ENCODE peak calls at places on chromosomes 7 and 10, in six cellular contexts. C is IMR-90, H is HepG2, O is K562, K is A549, A is GM12878. I is an unnamed sample.

GRCh38 chr10:22086730-22087364 is 83.3 kb upstream of the DNAJC1 start:
- DNase-seq in C (peak; percentile 54), H (peak; percentile 33), O (peak; percentile 67), K (peak; percentile 44), A (no peak), I (peak; percentile 70)

GRCh38 chr7:116713918-116714317 is 41.9 kb downstream of the MET start:
- DNase-seq in C (peak; percentile 88), H (no peak), O (no peak), K (no peak), A (no peak), I (no peak)

GRCh38 chr10:47406870-47407648 is 23.0 kb upstream of the ZNF488 start:
- DNase-seq in C (peak; percentile 73), H (peak; percentile 80), O (peak; percentile 82), K (peak; percentile 91), A (no peak), I (no peak)

GRCh38 chr10:17232276-17232987 is 4.4 kb downstream of the VIM start:
- DNase-seq in C (peak; percentile 34), H (no peak), O (no peak), K (no peak), A (peak; percentile 45), I (no peak)

GRCh38 chr10:124092270-124093075 is 925 bp downstream of the CHST15 start:
- DNase-seq in C (no peak), H (no peak), O (no peak), K (peak; percentile 39), A (no peak), I (peak; percentile 71)

GRCh38 chr10:28503114-28503513 is 29.8 kb upstream of the WAC start:
- DNase-seq in C (no peak), H (no peak), O (no peak), K (no peak), A (no peak), I (peak; percentile 33)

GRCh38 chr10:98097611-98098010 is 36.8 kb upstream of the R3HCC1L start:
- DNase-seq in C (no peak), H (no peak), O (no peak), K (no peak), A (no peak), I (peak; percentile 34)

GRCh38 chr10:103736763-103737162 is 118.6 kb downstream of the SH3PXD2A start:
- DNase-seq in C (no peak), H (peak; percentile 34), O (peak; percentile 55), K (peak; percentile 67), A (no peak), I (peak; percentile 61)

GRCh38 chr7:100353685-100354330 is 4.1 kb upstream of the PILRB start:
- DNase-seq in C (no peak), H (no peak), O (no peak), K (no peak), A (no peak), I (no peak)

GRCh38 chr10:119761106-119761505 is 35.3 kb downstream of the INPP5F start:
- DNase-seq in C (peak; percentile 94), H (no peak), O (no peak), K (no peak), A (no peak), I (no peak)

GRCh38 chr10:86693721-86694369 is 25.5 kb downstream of the LDB3 start:
- DNase-seq in C (peak; percentile 51), H (peak; percentile 19), O (peak; percentile 59), K (peak; percentile 28), A (no peak), I (peak; percentile 64)

GRCh38 chr7:41492603-41493002 is 210.3 kb downstream of the INHBA start:
- DNase-seq in C (no peak), H (no peak), O (no peak), K (no peak), A (no peak), I (no peak)

GRCh38 chr10:114246679-114247305 is 7.7 kb downstream of the VWA2 start:
- DNase-seq in C (no peak), H (no peak), O (no peak), K (no peak), A (no peak), I (no peak)

GRCh38 chr7:50507898-50508470 is 57.2 kb downstream of the DDC start:
- DNase-seq in C (no peak), H (no peak), O (peak; percentile 16), K (no peak), A (no peak), I (no peak)

GRCh38 chr7:120988591-120989299 is at the start of gene CPED1:
- DNase-seq in C (peak; percentile 90), H (peak; percentile 20), O (peak; percentile 82), K (peak; percentile 8), A (no peak), I (peak; percentile 66)

GRCh38 chr10:76411719-76412435 is 980.5 kb downstream of the LRMDA start:
- DNase-seq in C (no peak), H (no peak), O (no peak), K (no peak), A (no peak), I (no peak)

GRCh38 chr10:44352316-44353127 is 32.4 kb downstream of the CXCL12 start:
- DNase-seq in C (peak; percentile 80), H (no peak), O (no peak), K (no peak), A (no peak), I (no peak)

GRCh38 chr7:50626286-50626685 is 61.1 kb upstream of the DDC start:
- DNase-seq in C (no peak), H (no peak), O (no peak), K (no peak), A (no peak), I (no peak)

GRCh38 chr7:158283016-158283974 is 304.3 kb downstream of the PTPRN2 start:
- DNase-seq in C (no peak), H (no peak), O (no peak), K (no peak), A (no peak), I (no peak)

GRCh38 chr10:6542999-6543430 is 37.1 kb downstream of the PRKCQ start:
- DNase-seq in C (no peak), H (peak; percentile 2), O (no peak), K (no peak), A (no peak), I (no peak)

GRCh38 chr10:121498071-121498470 is 100.2 kb downstream of the FGFR2 start:
- DNase-seq in C (no peak), H (no peak), O (no peak), K (no peak), A (no peak), I (no peak)

GRCh38 chr7:149494738-149495368 is 2.8 kb downstream of the ZNF746 start:
- DNase-seq in C (peak; percentile 61), H (peak; percentile 62), O (peak; percentile 59), K (peak; percentile 66), A (no peak), I (no peak)

GRCh38 chr7:135930565-135931423 is 46.4 kb downstream of the MTPN start:
- DNase-seq in C (peak; percentile 62), H (no peak), O (no peak), K (peak; percentile 74), A (no peak), I (no peak)

GRCh38 chr10:112792487-112793196 is 157.4 kb upstream of the TCF7L2 start:
- DNase-seq in C (peak; percentile 56), H (no peak), O (no peak), K (no peak), A (no peak), I (peak; percentile 51)

GRCh38 chr7:139642283-139642682 is 118.8 kb downstream of the CLEC2L start:
- DNase-seq in C (no peak), H (no peak), O (no peak), K (no peak), A (no peak), I (no peak)

GRCh38 chr7:94588090-94588489 is 67.8 kb downstream of the SGCE start:
- DNase-seq in C (peak; percentile 13), H (no peak), O (no peak), K (no peak), A (no peak), I (no peak)

GRCh38 chr10:78541528-78542470 is 508.1 kb downstream of the RPS24 start:
- DNase-seq in C (peak; percentile 68), H (no peak), O (no peak), K (no peak), A (no peak), I (no peak)

GRCh38 chr10:71369602-71370001 is 27.1 kb upstream of the CDH23 start:
- DNase-seq in C (no peak), H (no peak), O (no peak), K (no peak), A (no peak), I (no peak)

GRCh38 chr10:129922598-129923123 is 41.4 kb downstream of the EBF3 start:
- DNase-seq in C (no peak), H (no peak), O (no peak), K (no peak), A (no peak), I (no peak)

GRCh38 chr7:38858281-38858884 is 50.6 kb downstream of the VPS41 start:
- DNase-seq in C (peak; percentile 81), H (no peak), O (no peak), K (peak; percentile 22), A (no peak), I (no peak)

GRCh38 chr7:38862666-38863065 is 46.3 kb downstream of the VPS41 start:
- DNase-seq in C (no peak), H (no peak), O (no peak), K (no peak), A (no peak), I (no peak)

GRCh38 chr7:38863609-38864291 is 45.2 kb downstream of the VPS41 start:
- DNase-seq in C (no peak), H (peak; percentile 67), O (no peak), K (no peak), A (no peak), I (no peak)
- TF ChIP-seq BHLHE40 in C (no peak), H (no peak), O (no peak), K (no peak), A (no peak), I (no peak)

GRCh38 chr10:80131499-80131901 is 1.0 kb upstream of the PLAC9 start:
- DNase-seq in C (no peak), H (no peak), O (no peak), K (no peak), A (no peak), I (no peak)
- TF ChIP-seq BHLHE40 in C (no peak), H (no peak), O (no peak), K (no peak), A (no peak), I (no peak)

GRCh38 chr7:137772221-137772620 is 74.6 kb downstream of the DGKI start:
- DNase-seq in C (peak; percentile 33), H (no peak), O (no peak), K (no peak), A (no peak), I (no peak)
- TF ChIP-seq BHLHE40 in C (no peak), H (no peak), O (no peak), K (no peak), A (no peak), I (no peak)

GRCh38 chr7:112989531-112989930 is 97.1 kb downstream of the GPR85 start:
- DNase-seq in C (peak; percentile 43), H (no peak), O (no peak), K (no peak), A (no peak), I (no peak)
- TF ChIP-seq BHLHE40 in C (no peak), H (no peak), O (no peak), K (no peak), A (no peak), I (no peak)

I was measured in HEK293T.